ENCODE peak calls at places on chromosomes 5 and 9, in five cellular contexts. E is CMK, T is NCI-H524, V is tibial artery, J is GM12878. O is an unnamed sample.

GRCh38 chr9:2800385-2801179 is 43.3 kb downstream of the PUM3 start:
- DNase-seq in J (no peak), T (peak), V (no peak), E (no peak), O (no peak)

GRCh38 chr9:20358201-20358600 is 264.1 kb downstream of the MLLT3 start:
- DNase-seq in V (no peak), E (no peak), T (no peak), J (no peak), O (no peak)

GRCh38 chr5:155303134-155303533 is 289.6 kb downstream of the KIF4B start:
- DNase-seq in E (no peak), V (no peak), J (no peak), T (no peak), O (no peak)

GRCh38 chr9:81861644-81862043 is 66.6 kb upstream of the SPATA31D4 start:
- DNase-seq in E (no peak), T (no peak), V (no peak), J (no peak), O (no peak)

GRCh38 chr9:85884236-85884635 is 56.7 kb upstream of the NAA35 start:
- DNase-seq in T (no peak), E (no peak), J (no peak), V (no peak), O (no peak)

GRCh38 chr9:19229725-19230355 is 653 bp upstream of the DENND4C start:
- DNase-seq in E (no peak), J (no peak), T (peak), V (no peak), O (peak)

GRCh38 chr9:133609311-133610098 is at the start of gene FAM163B:
- DNase-seq in J (no peak), E (no peak), T (peak), V (no peak), O (no peak)

GRCh38 chr9:16333697-16334096 is 536.8 kb downstream of the BNC2 start:
- DNase-seq in T (no peak), E (no peak), J (no peak), V (no peak), O (no peak)

GRCh38 chr9:116149844-116150243 is 3.7 kb upstream of the PAPPA start:
- DNase-seq in J (no peak), E (no peak), T (peak), V (no peak), O (no peak)

GRCh38 chr5:54522080-54522479 is 4.5 kb downstream of the SNX18 start:
- DNase-seq in E (no peak), V (no peak), J (no peak), T (no peak), O (no peak)